ENCODE peak calls at places on chromosomes 5 and 9, in eight cellular contexts. T is tibial nerve, X is erythroblast, B is endothelial cell of umbilical vein, N is H1, F is Peyer's patch, K is spleen, D is GM12878. I is an unnamed sample.

GRCh38 chr5:35026941-35027340 is 20.8 kb downstream of the AGXT2 start:
- DNase-seq in T (no peak), X (no peak), B (no peak), N (no peak), F (no peak), K (no peak), D (no peak), I (no peak)

GRCh38 chr5:123125172-123125508 is 36.1 kb downstream of the PRDM6 start:
- DNase-seq in T (no peak), X (no peak), B (no peak), N (no peak), F (no peak), K (no peak), D (no peak), I (no peak)

GRCh38 chr5:1124181-1125029 is 12.5 kb upstream of the SLC12A7 start:
- DNase-seq in T (peak), X (no peak), B (no peak), N (no peak), F (no peak), K (no peak), D (no peak), I (no peak)

GRCh38 chr9:132507670-132508469 is 74.5 kb upstream of the BARHL1 start:
- DNase-seq in T (peak), X (peak), B (peak), N (peak), F (peak), K (peak), D (no peak), I (peak)

GRCh38 chr5:64015824-64016223 is 53.6 kb upstream of the HTR1A start:
- DNase-seq in T (no peak), X (no peak), B (no peak), N (no peak), F (no peak), K (no peak), D (no peak), I (no peak)

GRCh38 chr9:127982912-127983311 is 2.1 kb upstream of the EEIG1 start:
- DNase-seq in T (no peak), X (peak), B (no peak), N (no peak), F (no peak), K (no peak), D (no peak), I (peak)

GRCh38 chr5:75461679-75462078 is 49.8 kb downstream of the CERT1 start:
- DNase-seq in T (no peak), X (no peak), B (no peak), N (no peak), F (no peak), K (no peak), D (no peak), I (no peak)

GRCh38 chr5:96427823-96428222 is 5.2 kb downstream of the PCSK1 start:
- DNase-seq in T (no peak), X (no peak), B (peak), N (no peak), F (no peak), K (no peak), D (no peak), I (no peak)

GRCh38 chr9:93658184-93658925 is 82.0 kb downstream of the PHF2 start:
- DNase-seq in T (no peak), X (no peak), B (no peak), N (no peak), F (peak), K (peak), D (no peak), I (peak)

GRCh38 chr9:87498046-87498815 is 564 bp downstream of the DAPK1 start:
- DNase-seq in T (no peak), X (peak), B (peak), N (peak), F (peak), K (peak), D (no peak), I (peak)
- TF ChIP-seq POLR2A in T (no peak), X (no peak), B (peak), N (no peak), F (no peak), K (no peak), D (peak), I (peak)

DNA sequence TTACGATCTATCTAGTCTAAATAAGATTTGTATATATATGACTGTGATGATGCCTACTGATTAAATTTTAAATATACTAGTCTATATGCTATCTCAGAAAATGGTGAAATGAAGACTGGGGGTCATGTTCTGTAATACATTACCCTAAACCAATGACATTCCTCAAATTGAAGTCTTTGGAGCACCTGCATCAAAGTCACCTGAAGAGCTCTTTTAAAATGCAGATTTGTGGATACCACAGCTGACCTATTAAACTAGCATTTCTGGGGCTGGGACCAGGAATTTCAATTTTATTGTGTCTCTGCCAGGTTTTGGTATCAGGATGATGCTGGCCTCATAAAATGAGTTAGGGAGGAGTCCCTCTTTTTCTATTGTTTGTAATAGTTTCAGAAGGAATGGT is 631.9 kb upstream of the DMAC1 start:
- DNase-seq in T (no peak), X (no peak), B (no peak), N (no peak), F (no peak), K (no peak), D (no peak), I (no peak)
- TF ChIP-seq POLR2A in T (no peak), X (no peak), B (no peak), N (no peak), F (no peak), K (no peak), D (no peak), I (no peak)

GRCh38 chr5:157137691-157138090 is 5.0 kb downstream of the MED7 start:
- DNase-seq in T (no peak), X (no peak), B (no peak), N (no peak), F (no peak), K (no peak), D (no peak), I (no peak)

GRCh38 chr5:157143127-157143959 is 678 bp upstream of the MED7 start:
- DNase-seq in T (peak), X (peak), B (no peak), N (no peak), F (peak), K (peak), D (no peak), I (peak)

GRCh38 chr5:157142317-157143126 is at the start of gene MED7:
- DNase-seq in T (peak), X (peak), B (peak), N (peak), F (peak), K (peak), D (peak), I (peak)
- TF ChIP-seq POLR2A in T (peak), X (peak), B (peak), N (peak), F (peak), K (peak), D (peak), I (peak)

GRCh38 chr5:5688925-5689310 is 266.4 kb downstream of the ICE1 start:
- DNase-seq in T (no peak), X (no peak), B (no peak), N (no peak), F (no peak), K (no peak), D (no peak), I (no peak)
- TF ChIP-seq POLR2A in T (no peak), X (no peak), B (no peak), N (no peak), F (no peak), K (no peak), D (no peak), I (no peak)

DNA sequence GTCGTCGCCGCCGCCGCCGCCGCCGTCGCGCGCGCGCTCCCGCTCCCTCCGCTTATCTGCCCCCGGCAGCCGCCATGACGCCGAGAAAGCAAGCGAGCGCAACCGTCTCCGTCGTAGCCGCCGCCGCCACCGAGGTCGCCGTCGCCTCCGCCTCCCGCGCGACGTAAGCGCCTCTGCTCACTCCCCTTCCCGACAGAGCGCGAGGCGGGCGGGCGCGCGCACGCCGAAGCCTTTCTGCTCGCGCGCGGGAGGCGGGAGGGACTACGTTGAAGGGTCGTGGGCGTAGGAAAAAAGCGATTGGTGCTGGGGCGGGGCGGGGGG is at the start of gene CHD1:
- DNase-seq in T (peak), X (peak), B (no peak), N (peak), F (peak), K (peak), D (no peak), I (peak)
- TF ChIP-seq POLR2A in T (no peak), X (no peak), B (no peak), N (peak), F (peak), K (peak), D (peak), I (peak)

DNA sequence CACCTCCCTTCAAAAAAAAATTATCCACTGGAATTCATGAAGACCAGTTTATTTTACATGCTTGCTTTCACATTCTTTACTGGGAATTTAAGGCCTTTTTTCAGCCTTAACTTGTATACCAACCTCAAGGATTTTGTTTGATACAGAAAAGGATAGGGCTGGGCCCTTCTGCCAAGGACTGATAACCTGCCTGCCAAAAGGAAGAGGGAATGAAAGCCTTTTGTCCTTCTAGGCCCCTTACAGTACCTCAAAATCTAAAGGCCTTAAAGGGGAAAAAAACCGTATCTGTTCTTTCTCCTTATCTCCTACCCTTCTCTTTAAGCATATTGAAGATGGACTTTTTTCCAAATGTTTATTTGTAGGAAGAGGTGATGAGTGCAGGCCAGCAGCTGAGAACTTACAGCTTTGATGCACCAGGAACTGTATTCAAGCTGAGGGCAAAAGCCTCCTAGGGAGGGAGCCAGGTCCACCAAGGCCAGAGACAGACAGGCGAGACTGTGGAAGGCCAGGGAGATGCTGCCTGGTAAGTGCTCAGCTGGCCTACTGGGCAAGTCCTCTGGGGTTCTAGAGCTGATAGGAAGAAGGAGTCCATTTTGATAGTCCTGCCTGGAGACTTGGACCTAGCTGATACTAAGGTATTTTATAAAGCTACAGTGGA is 31.8 kb downstream of the FAXDC2 start:
- DNase-seq in T (no peak), X (peak), B (no peak), N (no peak), F (no peak), K (peak), D (no peak), I (no peak)
- TF ChIP-seq POLR2A in T (no peak), X (peak), B (no peak), N (no peak), F (no peak), K (no peak), D (no peak), I (no peak)

GRCh38 chr5:177163500-177163899 is 29.9 kb downstream of the NSD1 start:
- DNase-seq in T (no peak), X (no peak), B (no peak), N (no peak), F (no peak), K (no peak), D (no peak), I (no peak)
- TF ChIP-seq POLR2A in T (no peak), X (no peak), B (no peak), N (no peak), F (no peak), K (no peak), D (no peak), I (no peak)

I was measured in thyroid gland.